ENCODE peak calls at places on chromosome X, in nine cellular contexts. I is T47D; A is activated T-cell treated with anti-CD3 and anti-CD28 coated beads, Interleukin-2, amount 50 U/mL, for 72 hours; Z is SK-N-SH; T is NCI-H510A treated with DMSO at 0.1 percent for 48 hours; B is iris pigment epithelial cell; K is neural progenitor cell; X is stomach; O is NCI-H1105. F is an unnamed sample.

GRCh38 chrX:149498767-149499166 is 6.3 kb downstream of the IDS start:
- DNase-seq in O (no peak), T (no peak), A (no peak), B (no peak), Z (no peak), X (no peak), K (no peak), I (no peak), F (no peak)

GRCh38 chrX:11792461-11793421 is 34.7 kb downstream of the MSL3 start:
- DNase-seq in Z (no peak), T (no peak), B (no peak), O (no peak), X (peak; percentile 52), A (peak; percentile 80), K (no peak), I (no peak), F (no peak)

GRCh38 chrX:110734894-110735541 is 60.6 kb downstream of the CHRDL1 start:
- DNase-seq in K (peak; percentile 29), O (no peak), B (peak; percentile 87), Z (no peak), X (no peak), I (no peak), A (no peak), T (no peak), F (no peak)

GRCh38 chrX:148501121-148502066 is 977 bp downstream of the AFF2 start:
- DNase-seq in I (no peak), X (no peak), T (no peak), A (peak; percentile 17), B (no peak), O (peak; percentile 62), K (peak; percentile 55), Z (peak; percentile 25), F (no peak)

GRCh38 chrX:135596495-135596894 is 76.0 kb downstream of the INTS6L start:
- DNase-seq in K (peak; percentile 69), A (peak; percentile 50), T (peak; percentile 11), I (peak; percentile 64), Z (peak; percentile 60), B (peak; percentile 8), O (no peak), X (peak; percentile 40), F (no peak)

GRCh38 chrX:132373610-132374009 is 115.2 kb downstream of the MBNL3 start:
- DNase-seq in I (no peak), B (no peak), O (no peak), X (no peak), T (no peak), A (no peak), K (no peak), Z (no peak), F (no peak)

GRCh38 chrX:10755477-10756334 is 135.3 kb upstream of the MID1 start:
- DNase-seq in Z (no peak), A (no peak), I (peak; percentile 70), T (no peak), K (peak; percentile 70), O (no peak), B (peak; percentile 69), X (no peak), F (no peak)

GRCh38 chrX:18931972-18932371 is 51.9 kb downstream of the PHKA2 start:
- DNase-seq in T (peak; percentile 1), X (no peak), K (peak; percentile 70), O (peak; percentile 0), B (peak; percentile 17), Z (peak; percentile 64), A (no peak), I (peak; percentile 33), F (no peak)

GRCh38 chrX:77087529-77088169 is 359.5 kb upstream of the FGF16 start:
- DNase-seq in Z (no peak), B (peak; percentile 22), I (peak; percentile 30), A (no peak), X (no peak), O (no peak), K (no peak), T (no peak), F (no peak)

F was measured in dorsolateral prefrontal cortex.